ENCODE peak calls at places on chromosomes 6 and 20, in nine cellular contexts. O is anterior cingulate cortex; F is choroid plexus epithelial cell; A is GM23338; R is activated CD8-positive, alpha-beta T cell treated with anti-CD3 and anti-CD28 coated beads, Interleukin-2, amount 10 ng/mL, durations not matched to agents 7 days and 5 days; J is cardiac fibroblast; S is midbrain; B is NCI-H748 treated with DMSO at 0.1 percent for 48 hours; C is AG08396. Q is an unnamed sample.

GRCh38 chr6:9408718-9409117 is 973.4 kb upstream of the SLC35B3 start:
- DNase-seq in O (no peak), F (no peak), A (no peak), R (no peak), J (no peak), S (no peak), B (no peak), C (no peak), Q (no peak)

GRCh38 chr20:22836877-22837276 is 198.2 kb upstream of the SSTR4 start:
- DNase-seq in O (no peak), F (peak; percentile 66), A (no peak), R (no peak), J (peak; percentile 47), S (no peak), B (no peak), C (no peak), Q (no peak)

GRCh38 chr20:54082100-54082499 is 11.7 kb upstream of the BCAS1 start:
- DNase-seq in O (no peak), F (no peak), A (no peak), R (no peak), J (no peak), S (no peak), B (no peak), C (no peak), Q (no peak)

GRCh38 chr6:163415620-163416379 is 1.3 kb downstream of the QKI start:
- DNase-seq in O (no peak), F (peak; percentile 68), A (peak; percentile 66), R (peak; percentile 58), J (peak; percentile 72), S (no peak), B (peak; percentile 27), C (peak; percentile 74), Q (peak; percentile 55)

GRCh38 chr20:31494131-31494530 is 19.0 kb downstream of the REM1 start:
- DNase-seq in O (no peak), F (peak; percentile 62), A (peak; percentile 96), R (no peak), J (peak; percentile 74), S (no peak), B (no peak), C (no peak), Q (peak; percentile 53)

GRCh38 chr20:46636514-46636913 is 14.7 kb downstream of the SLC13A3 start:
- DNase-seq in O (no peak), F (no peak), A (no peak), R (no peak), J (no peak), S (no peak), B (no peak), C (no peak), Q (no peak)

GRCh38 chr6:163253556-163254213 is 160.8 kb upstream of the QKI start:
- DNase-seq in O (no peak), F (no peak), A (no peak), R (no peak), J (no peak), S (no peak), B (no peak), C (no peak), Q (no peak)

GRCh38 chr6:135224037-135224647 is 43.0 kb downstream of the MYB start:
- DNase-seq in O (no peak), F (no peak), A (no peak), R (no peak), J (no peak), S (no peak), B (no peak), C (no peak), Q (no peak)

GRCh38 chr20:48831702-48832422 is 4.1 kb upstream of the PREX1 start:
- DNase-seq in O (no peak), F (no peak), A (no peak), R (no peak), J (peak; percentile 54), S (peak; percentile 14), B (no peak), C (peak; percentile 55), Q (no peak)

GRCh38 chr20:45867811-45868176 is 10.4 kb downstream of the ZSWIM3 start:
- DNase-seq in O (no peak), F (peak; percentile 47), A (no peak), R (no peak), J (peak; percentile 51), S (no peak), B (no peak), C (peak; percentile 68), Q (no peak)

GRCh38 chr6:68633654-68634502 is 1.2 kb upstream of the ADGRB3 start:
- DNase-seq in O (no peak), F (no peak), A (no peak), R (no peak), J (no peak), S (no peak), B (peak; percentile 62), C (no peak), Q (no peak)

GRCh38 chr20:45345104-45345936 is 2.9 kb downstream of the SDC4 start:
- DNase-seq in O (no peak), F (no peak), A (no peak), R (no peak), J (no peak), S (peak; percentile 43), B (peak; percentile 24), C (no peak), Q (no peak)

GRCh38 chr20:39886650-39887190 is 802.3 kb downstream of the MAFB start:
- DNase-seq in O (no peak), F (no peak), A (no peak), R (no peak), J (no peak), S (no peak), B (no peak), C (no peak), Q (no peak)

GRCh38 chr6:155100087-155100486 is 105.0 kb downstream of the TIAM2 start:
- DNase-seq in O (no peak), F (no peak), A (no peak), R (no peak), J (no peak), S (no peak), B (no peak), C (no peak), Q (no peak)

GRCh38 chr6:39195792-39196385 is 33.4 kb downstream of the KCNK5 start:
- DNase-seq in O (no peak), F (no peak), A (no peak), R (no peak), J (no peak), S (no peak), B (no peak), C (no peak), Q (no peak)

GRCh38 chr6:38160831-38161230 is 341.3 kb downstream of the ZFAND3 start:
- DNase-seq in O (no peak), F (no peak), A (no peak), R (no peak), J (no peak), S (no peak), B (no peak), C (no peak), Q (no peak)

GRCh38 chr20:49276895-49277785 is 717 bp downstream of the ZNFX1 start:
- DNase-seq in O (no peak), F (no peak), A (peak; percentile 35), R (peak; percentile 51), J (no peak), S (peak; percentile 31), B (no peak), C (no peak), Q (no peak)

GRCh38 chr20:58150772-58151171 is 77.7 kb downstream of the ANKRD60 start:
- DNase-seq in O (no peak), F (no peak), A (peak; percentile 95), R (no peak), J (no peak), S (no peak), B (peak; percentile 65), C (no peak), Q (no peak)

GRCh38 chr20:50146732-50147662 is 6.5 kb downstream of the PEDS1 start:
- DNase-seq in O (no peak), F (no peak), A (peak; percentile 62), R (peak; percentile 86), J (peak; percentile 55), S (no peak), B (no peak), C (no peak), Q (no peak)

GRCh38 chr6:79246891-79247290 is 12.4 kb upstream of the HMGN3 start:
- DNase-seq in O (no peak), F (no peak), A (no peak), R (no peak), J (no peak), S (no peak), B (no peak), C (no peak), Q (no peak)

GRCh38 chr6:33199687-33200233 is 705 bp downstream of the RXRB start:
- DNase-seq in O (peak; percentile 50), F (peak; percentile 46), A (peak; percentile 92), R (peak; percentile 81), J (peak; percentile 62), S (peak; percentile 75), B (no peak), C (peak; percentile 68), Q (peak; percentile 82)

GRCh38 chr6:80174931-80175572 is 68.6 kb downstream of the BCKDHB start:
- DNase-seq in O (no peak), F (peak; percentile 55), A (no peak), R (no peak), J (peak; percentile 71), S (no peak), B (no peak), C (no peak), Q (no peak)

GRCh38 chr6:149131891-149132290 is 185.6 kb upstream of the TAB2 start:
- DNase-seq in O (no peak), F (no peak), A (no peak), R (peak; percentile 9), J (no peak), S (no peak), B (no peak), C (no peak), Q (no peak)

GRCh38 chr20:22954661-22955060 is 80.5 kb upstream of the SSTR4 start:
- DNase-seq in O (no peak), F (no peak), A (no peak), R (no peak), J (no peak), S (no peak), B (no peak), C (no peak), Q (no peak)

Q was measured in D341Med.